ENCODE peak calls at places on chromosomes 3 and 15, in five cellular contexts. One of them, this sample, is unnamed.

GRCh38 chr15:90099072-90099867 is 3.0 kb downstream of the IDH2 start:
- DNase-seq in neural progenitor cell: no peak
- DNase-seq in PC-3: no peak
- DNase-seq in fibroblast of lung: no peak
- DNase-seq in GM23248: no peak
- DNase-seq in this sample: no peak

GRCh38 chr3:119352235-119352634 is 58.1 kb downstream of the ARHGAP31 start:
- DNase-seq in GM23248: peak; percentile 45
- DNase-seq in neural progenitor cell: no peak
- DNase-seq in fibroblast of lung: no peak
- DNase-seq in PC-3: peak; percentile 13
- DNase-seq in this sample: no peak

GRCh38 chr3:150970665-150971327 is 1.7 kb downstream of the CLRN1 start:
- DNase-seq in fibroblast of lung: peak; percentile 62
- DNase-seq in GM23248: peak; percentile 83
- DNase-seq in PC-3: peak; percentile 76
- DNase-seq in neural progenitor cell: no peak
- DNase-seq in this sample: no peak

GRCh38 chr3:184559336-184559735 is 2.2 kb upstream of the EPHB3 start:
- DNase-seq in fibroblast of lung: no peak
- DNase-seq in PC-3: peak; percentile 86
- DNase-seq in GM23248: no peak
- DNase-seq in neural progenitor cell: no peak
- DNase-seq in this sample: no peak

GRCh38 chr15:65655026-65655425 is 33.3 kb downstream of the SLC24A1 start:
- DNase-seq in neural progenitor cell: no peak
- DNase-seq in fibroblast of lung: no peak
- DNase-seq in GM23248: peak; percentile 53
- DNase-seq in PC-3: peak; percentile 38
- DNase-seq in this sample: no peak

GRCh38 chr3:54278960-54279359 is 156.6 kb downstream of the CACNA2D3 start:
- DNase-seq in PC-3: no peak
- DNase-seq in fibroblast of lung: no peak
- DNase-seq in neural progenitor cell: no peak
- DNase-seq in GM23248: no peak
- DNase-seq in this sample: no peak

GRCh38 chr3:77001071-77001470 is 38.8 kb upstream of the ROBO2 start:
- DNase-seq in GM23248: no peak
- DNase-seq in fibroblast of lung: peak; percentile 28
- DNase-seq in neural progenitor cell: no peak
- DNase-seq in PC-3: no peak
- DNase-seq in this sample: no peak

GRCh38 chr3:100893108-100893507 is 100.1 kb downstream of the ABI3BP start:
- DNase-seq in GM23248: no peak
- DNase-seq in neural progenitor cell: no peak
- DNase-seq in fibroblast of lung: no peak
- DNase-seq in PC-3: no peak
- DNase-seq in this sample: no peak

GRCh38 chr3:12984023-12984823 is 89.0 kb downstream of the IQSEC1 start:
- DNase-seq in neural progenitor cell: peak; percentile 76
- DNase-seq in GM23248: peak; percentile 80
- DNase-seq in PC-3: peak; percentile 75
- DNase-seq in fibroblast of lung: peak; percentile 73
- DNase-seq in this sample: peak; percentile 84

GRCh38 chr3:50211930-50212329 is 6.9 kb downstream of the SLC38A3 start:
- DNase-seq in PC-3: no peak
- DNase-seq in fibroblast of lung: no peak
- DNase-seq in neural progenitor cell: no peak
- DNase-seq in GM23248: peak; percentile 79
- DNase-seq in this sample: no peak

GRCh38 chr3:119559441-119559963 is at the start of gene CD80:
- DNase-seq in PC-3: peak; percentile 64
- DNase-seq in neural progenitor cell: peak; percentile 57
- DNase-seq in GM23248: peak; percentile 72
- DNase-seq in fibroblast of lung: peak; percentile 43
- DNase-seq in this sample: peak; percentile 79

GRCh38 chr3:124383846-124384483 is 346.3 kb upstream of the UMPS start:
- DNase-seq in PC-3: peak; percentile 15
- DNase-seq in neural progenitor cell: no peak
- DNase-seq in GM23248: no peak
- DNase-seq in fibroblast of lung: no peak
- DNase-seq in this sample: no peak

GRCh38 chr15:79248183-79248582 is 34.3 kb upstream of the ANKRD34C start:
- DNase-seq in fibroblast of lung: no peak
- DNase-seq in GM23248: no peak
- DNase-seq in neural progenitor cell: no peak
- DNase-seq in PC-3: no peak
- DNase-seq in this sample: no peak

GRCh38 chr3:186967686-186968085 is 37.4 kb downstream of the ST6GAL1 start:
- DNase-seq in fibroblast of lung: no peak
- DNase-seq in PC-3: no peak
- DNase-seq in GM23248: no peak
- DNase-seq in neural progenitor cell: no peak
- DNase-seq in this sample: no peak

GRCh38 chr3:110198717-110199587 is 861.6 kb upstream of the DPPA4 start:
- DNase-seq in GM23248: no peak
- DNase-seq in neural progenitor cell: no peak
- DNase-seq in PC-3: no peak
- DNase-seq in fibroblast of lung: no peak
- DNase-seq in this sample: no peak

GRCh38 chr3:128794067-128794768 is 68.2 kb downstream of the RAB7A start:
- DNase-seq in PC-3: peak; percentile 47
- DNase-seq in fibroblast of lung: peak; percentile 59
- DNase-seq in GM23248: peak; percentile 94
- DNase-seq in neural progenitor cell: no peak
- DNase-seq in this sample: no peak

GRCh38 chr3:197394464-197395321 is 96.3 kb upstream of the DLG1 start:
- DNase-seq in neural progenitor cell: no peak
- DNase-seq in GM23248: peak; percentile 100
- DNase-seq in fibroblast of lung: peak; percentile 92
- DNase-seq in PC-3: peak; percentile 98
- DNase-seq in this sample: no peak

GRCh38 chr3:126456766-126457388 is 18.8 kb downstream of the ZXDC start:
- DNase-seq in neural progenitor cell: no peak
- DNase-seq in GM23248: no peak
- DNase-seq in PC-3: no peak
- DNase-seq in fibroblast of lung: no peak
- DNase-seq in this sample: no peak

GRCh38 chr15:46815765-46816164 is 901.5 kb upstream of the SEMA6D start:
- DNase-seq in neural progenitor cell: no peak
- DNase-seq in fibroblast of lung: no peak
- DNase-seq in PC-3: no peak
- DNase-seq in GM23248: no peak
- DNase-seq in this sample: no peak

GRCh38 chr15:38564557-38565286 is at the start of gene RASGRP1:
- DNase-seq in PC-3: peak; percentile 35
- DNase-seq in GM23248: peak; percentile 84
- DNase-seq in fibroblast of lung: peak; percentile 33
- DNase-seq in neural progenitor cell: peak; percentile 92
- DNase-seq in this sample: peak; percentile 78

GRCh38 chr15:77027111-77027696 is 32.3 kb downstream of the PSTPIP1 start:
- DNase-seq in GM23248: no peak
- DNase-seq in PC-3: no peak
- DNase-seq in neural progenitor cell: no peak
- DNase-seq in fibroblast of lung: no peak
- DNase-seq in this sample: no peak

GRCh38 chr15:71080705-71081104 is 34.6 kb upstream of the THSD4 start:
- DNase-seq in PC-3: no peak
- DNase-seq in GM23248: peak; percentile 96
- DNase-seq in neural progenitor cell: no peak
- DNase-seq in fibroblast of lung: peak; percentile 92
- DNase-seq in this sample: no peak

GRCh38 chr3:24657870-24658535 is 163.4 kb upstream of the THRB start:
- DNase-seq in neural progenitor cell: no peak
- DNase-seq in PC-3: peak; percentile 72
- DNase-seq in fibroblast of lung: no peak
- DNase-seq in GM23248: no peak
- DNase-seq in this sample: no peak

GRCh38 chr3:13265016-13265415 is 155.1 kb downstream of the NUP210 start:
- DNase-seq in PC-3: no peak
- DNase-seq in GM23248: no peak
- DNase-seq in fibroblast of lung: no peak
- DNase-seq in neural progenitor cell: no peak
- DNase-seq in this sample: no peak

GRCh38 chr3:46489406-46489805 is 8.4 kb upstream of the RTP3 start:
- DNase-seq in fibroblast of lung: no peak
- DNase-seq in neural progenitor cell: no peak
- DNase-seq in GM23248: no peak
- DNase-seq in PC-3: no peak
- DNase-seq in this sample: peak; percentile 8

GRCh38 chr3:42590989-42591756 is 513 bp downstream of the SS18L2 start:
- DNase-seq in neural progenitor cell: peak; percentile 79
- DNase-seq in PC-3: no peak
- DNase-seq in fibroblast of lung: no peak
- DNase-seq in GM23248: peak; percentile 51
- DNase-seq in this sample: no peak

GRCh38 chr3:120129718-120130117 is 35.5 kb upstream of the GSK3B start:
- DNase-seq in fibroblast of lung: no peak
- DNase-seq in GM23248: peak; percentile 66
- DNase-seq in neural progenitor cell: no peak
- DNase-seq in PC-3: peak; percentile 72
- DNase-seq in this sample: no peak

GRCh38 chr15:66834863-66835557 is 133.0 kb downstream of the SMAD6 start:
- DNase-seq in GM23248: no peak
- DNase-seq in fibroblast of lung: no peak
- DNase-seq in PC-3: no peak
- DNase-seq in neural progenitor cell: peak; percentile 91
- DNase-seq in this sample: peak; percentile 81

GRCh38 chr3:154105218-154105975 is 15.8 kb upstream of the ARHGEF26 start:
- DNase-seq in neural progenitor cell: no peak
- DNase-seq in PC-3: no peak
- DNase-seq in GM23248: peak; percentile 61
- DNase-seq in fibroblast of lung: no peak
- DNase-seq in this sample: no peak

GRCh38 chr3:115836944-115837343 is 213.6 kb downstream of the GAP43 start:
- DNase-seq in GM23248: peak; percentile 70
- DNase-seq in fibroblast of lung: peak; percentile 43
- DNase-seq in PC-3: peak; percentile 62
- DNase-seq in neural progenitor cell: peak; percentile 40
- DNase-seq in this sample: no peak

GRCh38 chr15:66611257-66612053 is 45.7 kb upstream of the LCTL start:
- DNase-seq in fibroblast of lung: no peak
- DNase-seq in GM23248: no peak
- DNase-seq in neural progenitor cell: no peak
- DNase-seq in PC-3: no peak
- DNase-seq in this sample: no peak

GRCh38 chr15:59052915-59053407 is 52.0 kb upstream of the CCNB2 start:
- DNase-seq in neural progenitor cell: no peak
- DNase-seq in PC-3: no peak
- DNase-seq in fibroblast of lung: no peak
- DNase-seq in GM23248: peak; percentile 32
- DNase-seq in this sample: no peak

GRCh38 chr3:70065666-70066253 is 66.2 kb downstream of the SAMMSON start:
- DNase-seq in neural progenitor cell: peak; percentile 40
- DNase-seq in GM23248: no peak
- DNase-seq in fibroblast of lung: no peak
- DNase-seq in PC-3: peak; percentile 10
- DNase-seq in this sample: no peak

GRCh38 chr3:120145498-120146285 is 51.4 kb upstream of the GSK3B start:
- DNase-seq in GM23248: peak; percentile 89
- DNase-seq in PC-3: peak; percentile 94
- DNase-seq in fibroblast of lung: peak; percentile 28
- DNase-seq in neural progenitor cell: no peak
- DNase-seq in this sample: no peak

GRCh38 chr15:52440414-52440813 is 88.3 kb downstream of the MYO5A start:
- DNase-seq in fibroblast of lung: no peak
- DNase-seq in PC-3: peak; percentile 68
- DNase-seq in GM23248: peak; percentile 29
- DNase-seq in neural progenitor cell: no peak
- DNase-seq in this sample: no peak

DNA sequence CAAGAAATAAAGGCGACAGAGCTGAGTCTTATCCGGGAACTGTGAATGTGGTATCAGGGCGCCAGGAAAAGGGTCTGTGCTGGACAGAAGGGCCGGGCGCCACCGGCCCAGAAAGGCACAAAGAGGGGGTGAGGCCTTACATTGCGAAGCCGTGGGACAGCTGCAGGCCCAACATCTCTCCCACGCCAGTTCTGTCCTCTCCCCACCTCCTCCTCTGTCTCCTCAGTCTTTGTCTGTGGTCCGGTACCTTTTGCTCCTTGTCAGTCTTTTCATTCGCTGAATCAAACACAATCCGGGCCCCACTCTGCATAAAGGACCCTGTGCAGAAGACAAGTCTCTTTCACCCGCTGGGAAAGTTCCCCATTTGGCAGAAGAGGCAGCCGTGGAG is 81.8 kb downstream of the LRIG1 start:
- DNase-seq in PC-3: no peak
- DNase-seq in fibroblast of lung: no peak
- DNase-seq in GM23248: no peak
- DNase-seq in neural progenitor cell: no peak
- DNase-seq in this sample: no peak
- H3K27ac ChIP-seq in PC-3: no peak overlapping the region
- H3K27ac ChIP-seq in fibroblast of lung: no peak overlapping the region
- H3K27ac ChIP-seq in GM23248: no peak overlapping the region
- H3K27ac ChIP-seq in neural progenitor cell: peak overlapping the region; percentile 76
- H3K27ac ChIP-seq in this sample: no peak overlapping the region

GRCh38 chr15:40595219-40595618 is 1.2 kb downstream of the KNL1 start:
- DNase-seq in fibroblast of lung: no peak
- DNase-seq in GM23248: peak; percentile 12
- DNase-seq in neural progenitor cell: no peak
- DNase-seq in PC-3: no peak
- DNase-seq in this sample: no peak
- H2AFZ ChIP-seq in fibroblast of lung: peak overlapping the region; percentile 86
- H2AFZ ChIP-seq in GM23248: peak overlapping the region; percentile 98
- H2AFZ ChIP-seq in neural progenitor cell: peak overlapping the region; percentile 95
- H2AFZ ChIP-seq in PC-3: peak overlapping the region; percentile 95
- H2AFZ ChIP-seq in this sample: no peak overlapping the region

GRCh38 chr3:127690106-127690505 is 17.4 kb downstream of the ABTB1 start:
- DNase-seq in GM23248: peak; percentile 90
- DNase-seq in fibroblast of lung: peak; percentile 49
- DNase-seq in neural progenitor cell: no peak
- DNase-seq in PC-3: peak; percentile 63
- DNase-seq in this sample: no peak
- H3K27ac ChIP-seq in GM23248: peak overlapping the region; percentile 87
- H3K27ac ChIP-seq in fibroblast of lung: peak overlapping the region; percentile 78
- H3K27ac ChIP-seq in neural progenitor cell: no peak overlapping the region
- H3K27ac ChIP-seq in PC-3: peak overlapping the region; percentile 67
- H3K27ac ChIP-seq in this sample: no peak overlapping the region

GRCh38 chr15:45585069-45585468 is 2.1 kb upstream of the BLOC1S6 start:
- DNase-seq in neural progenitor cell: no peak
- DNase-seq in fibroblast of lung: no peak
- DNase-seq in PC-3: no peak
- DNase-seq in GM23248: no peak
- DNase-seq in this sample: no peak

GRCh38 chr15:45587861-45588170 is 637 bp downstream of the BLOC1S6 start:
- DNase-seq in PC-3: no peak
- DNase-seq in GM23248: no peak
- DNase-seq in fibroblast of lung: no peak
- DNase-seq in neural progenitor cell: peak; percentile 51
- DNase-seq in this sample: no peak

GRCh38 chr15:45586990-45587860 is at the start of gene BLOC1S6:
- DNase-seq in fibroblast of lung: peak; percentile 92
- DNase-seq in neural progenitor cell: peak; percentile 95
- DNase-seq in PC-3: peak; percentile 81
- DNase-seq in GM23248: peak; percentile 94
- DNase-seq in this sample: peak; percentile 93

GRCh38 chr15:45589296-45589695 is 2.1 kb downstream of the BLOC1S6 start:
- DNase-seq in PC-3: no peak
- DNase-seq in GM23248: no peak
- DNase-seq in fibroblast of lung: no peak
- DNase-seq in neural progenitor cell: no peak
- DNase-seq in this sample: no peak

GRCh38 chr15:45588199-45588910 is 1.2 kb downstream of the BLOC1S6 start:
- DNase-seq in neural progenitor cell: no peak
- DNase-seq in GM23248: peak; percentile 40
- DNase-seq in PC-3: no peak
- DNase-seq in fibroblast of lung: peak; percentile 31
- DNase-seq in this sample: no peak
- H2AFZ ChIP-seq in neural progenitor cell: no peak overlapping the region
- H2AFZ ChIP-seq in GM23248: peak overlapping the region; percentile 90
- H2AFZ ChIP-seq in PC-3: no peak overlapping the region
- H2AFZ ChIP-seq in fibroblast of lung: no peak overlapping the region
- H2AFZ ChIP-seq in this sample: no peak overlapping the region